ENCODE peak calls at places on chromosomes 5 and 9, in eight cellular contexts. X is H4, C is HuH-7.5, V is RCC 7860, N is lower leg skin, W is astrocyte, Y is GDM1, F is colonic mucosa. D is an unnamed sample.

GRCh38 chr5:148913985-148914421 is 87.6 kb downstream of the ADRB2 start:
- DNase-seq in X (peak), C (no peak), V (peak), N (no peak), W (peak), Y (no peak), F (no peak), D (peak)

GRCh38 chr5:167827766-167828165 is 463.7 kb upstream of the WWC1 start:
- DNase-seq in X (no peak), C (no peak), V (no peak), N (no peak), W (no peak), Y (no peak), F (no peak), D (no peak)

GRCh38 chr5:10563940-10564837 is at the start of gene ANKRD33B:
- DNase-seq in X (peak), C (peak), V (peak), N (peak), W (peak), Y (peak), F (peak), D (peak)

GRCh38 chr5:31124906-31125305 is 68.6 kb upstream of the CDH6 start:
- DNase-seq in X (no peak), C (no peak), V (no peak), N (no peak), W (no peak), Y (no peak), F (no peak), D (no peak)

GRCh38 chr5:50958852-50959457 is 292.5 kb downstream of the PARP8 start:
- DNase-seq in X (peak), C (peak), V (no peak), N (no peak), W (peak), Y (peak), F (peak), D (peak)

GRCh38 chr9:16053131-16053530 is 500.3 kb downstream of the CCDC171 start:
- DNase-seq in X (no peak), C (no peak), V (no peak), N (no peak), W (no peak), Y (no peak), F (no peak), D (no peak)

GRCh38 chr5:50302815-50303490 is 138.1 kb downstream of the EMB start:
- DNase-seq in X (peak), C (no peak), V (peak), N (no peak), W (peak), Y (no peak), F (no peak), D (peak)

GRCh38 chr9:98357921-98358535 is 102.6 kb upstream of the TBC1D2 start:
- DNase-seq in X (no peak), C (no peak), V (peak), N (no peak), W (peak), Y (no peak), F (no peak), D (peak)

GRCh38 chr9:120982851-120983250 is 56.3 kb upstream of the TRAF1 start:
- DNase-seq in X (no peak), C (no peak), V (no peak), N (no peak), W (no peak), Y (no peak), F (no peak), D (no peak)

GRCh38 chr5:40601198-40601868 is 78.4 kb upstream of the PTGER4 start:
- DNase-seq in X (no peak), C (no peak), V (no peak), N (no peak), W (no peak), Y (no peak), F (no peak), D (no peak)

GRCh38 chr5:157184117-157184516 is 3.5 kb downstream of the ITK start:
- DNase-seq in X (no peak), C (no peak), V (no peak), N (no peak), W (no peak), Y (no peak), F (no peak), D (no peak)

GRCh38 chr5:149039501-149039900 is 23.4 kb downstream of the SH3TC2 start:
- DNase-seq in X (no peak), C (no peak), V (no peak), N (no peak), W (no peak), Y (no peak), F (no peak), D (no peak)

GRCh38 chr5:31918739-31919138 is 255.4 kb downstream of the GOLPH3 start:
- DNase-seq in X (no peak), C (no peak), V (no peak), N (no peak), W (peak), Y (no peak), F (no peak), D (no peak)

GRCh38 chr5:43314724-43315123 is 1.5 kb upstream of the HMGCS1 start:
- DNase-seq in X (no peak), C (no peak), V (peak), N (no peak), W (no peak), Y (no peak), F (no peak), D (peak)

GRCh38 chr9:29416204-29416603 is 1842.9 kb upstream of the C9orf72 start:
- DNase-seq in X (no peak), C (no peak), V (no peak), N (no peak), W (no peak), Y (no peak), F (no peak), D (no peak)

GRCh38 chr5:61202213-61202612 is 39.9 kb upstream of the SMIM15 start:
- DNase-seq in X (no peak), C (no peak), V (no peak), N (no peak), W (peak), Y (no peak), F (no peak), D (no peak)

GRCh38 chr5:148939676-148940075 is 113.3 kb downstream of the ADRB2 start:
- DNase-seq in X (no peak), C (no peak), V (peak), N (no peak), W (peak), Y (no peak), F (no peak), D (no peak)

GRCh38 chr5:66896207-66896606 is 300.0 kb downstream of the MAST4 start:
- DNase-seq in X (no peak), C (no peak), V (no peak), N (no peak), W (peak), Y (no peak), F (no peak), D (no peak)

GRCh38 chr9:18922161-18922910 is 110.7 kb downstream of the SAXO1 start:
- DNase-seq in X (no peak), C (no peak), V (no peak), N (peak), W (no peak), Y (no peak), F (no peak), D (no peak)

GRCh38 chr9:125579030-125579932 is 127.7 kb downstream of the MAPKAP1 start:
- DNase-seq in X (no peak), C (no peak), V (no peak), N (no peak), W (no peak), Y (no peak), F (peak), D (no peak)

GRCh38 chr5:143505354-143505753 is 101.9 kb upstream of the NR3C1 start:
- DNase-seq in X (no peak), C (no peak), V (no peak), N (no peak), W (no peak), Y (no peak), F (no peak), D (no peak)

GRCh38 chr5:112923148-112923917 is 1.3 kb upstream of the REEP5 start:
- DNase-seq in X (no peak), C (no peak), V (no peak), N (no peak), W (no peak), Y (no peak), F (no peak), D (no peak)

GRCh38 chr9:125890793-125891192 is 143.6 kb downstream of the PBX3 start:
- DNase-seq in X (no peak), C (no peak), V (no peak), N (no peak), W (no peak), Y (no peak), F (no peak), D (no peak)

D was measured in Caki2.